ENCODE peak calls at places on chromosomes 7 and 10, in nine cellular contexts. One of them, this sample, is unnamed.
A peak's percentile ranks its signal among the peaks of the same experiment; 100 is the strongest.

GRCh38 chr10:60916025-60916424 is 28.0 kb downstream of the RHOBTB1 start:
- DNase-seq in fibroblast of lung: no peak
- DNase-seq in amniotic stem cell: no peak
- DNase-seq in stimulated activated naive CD8-positive, alpha-beta T cell treated with anti-CD3 and anti-CD28 coated beads, Interleukin-15, Interleukin-2, amounts not matched to agents 100 U/mL and 50 U/mL, for 24 hours: no peak
- DNase-seq in GM23248: no peak
- DNase-seq in cardiac muscle cell: no peak
- DNase-seq in NCI-H187: no peak
- DNase-seq in nucleus accumbens: no peak
- DNase-seq in T-helper 2 cell: no peak
- DNase-seq in this sample: no peak

GRCh38 chr7:1169409-1170368 is 9.7 kb upstream of the ZFAND2A start:
- DNase-seq in T-helper 2 cell: peak; percentile 90
- DNase-seq in GM23248: peak; percentile 93
- DNase-seq in stimulated activated naive CD8-positive, alpha-beta T cell treated with anti-CD3 and anti-CD28 coated beads, Interleukin-15, Interleukin-2, amounts not matched to agents 100 U/mL and 50 U/mL, for 24 hours: peak; percentile 89
- DNase-seq in fibroblast of lung: peak; percentile 48
- DNase-seq in NCI-H187: peak; percentile 37
- DNase-seq in amniotic stem cell: no peak
- DNase-seq in nucleus accumbens: no peak
- DNase-seq in cardiac muscle cell: peak; percentile 33
- DNase-seq in this sample: no peak

GRCh38 chr7:587769-588168 is 68.1 kb upstream of the PDGFA start:
- DNase-seq in amniotic stem cell: no peak
- DNase-seq in fibroblast of lung: peak; percentile 11
- DNase-seq in T-helper 2 cell: no peak
- DNase-seq in GM23248: no peak
- DNase-seq in nucleus accumbens: no peak
- DNase-seq in stimulated activated naive CD8-positive, alpha-beta T cell treated with anti-CD3 and anti-CD28 coated beads, Interleukin-15, Interleukin-2, amounts not matched to agents 100 U/mL and 50 U/mL, for 24 hours: no peak
- DNase-seq in NCI-H187: no peak
- DNase-seq in cardiac muscle cell: peak; percentile 59
- DNase-seq in this sample: no peak

GRCh38 chr10:43708256-43708655 is 59.6 kb upstream of the ZNF32 start:
- DNase-seq in fibroblast of lung: no peak
- DNase-seq in GM23248: no peak
- DNase-seq in T-helper 2 cell: no peak
- DNase-seq in nucleus accumbens: no peak
- DNase-seq in stimulated activated naive CD8-positive, alpha-beta T cell treated with anti-CD3 and anti-CD28 coated beads, Interleukin-15, Interleukin-2, amounts not matched to agents 100 U/mL and 50 U/mL, for 24 hours: no peak
- DNase-seq in cardiac muscle cell: no peak
- DNase-seq in NCI-H187: no peak
- DNase-seq in amniotic stem cell: no peak
- DNase-seq in this sample: no peak

GRCh38 chr10:14653271-14654161 is 121.2 kb downstream of the FAM107B start:
- DNase-seq in NCI-H187: no peak
- DNase-seq in cardiac muscle cell: peak; percentile 87
- DNase-seq in GM23248: peak; percentile 89
- DNase-seq in stimulated activated naive CD8-positive, alpha-beta T cell treated with anti-CD3 and anti-CD28 coated beads, Interleukin-15, Interleukin-2, amounts not matched to agents 100 U/mL and 50 U/mL, for 24 hours: no peak
- DNase-seq in fibroblast of lung: peak; percentile 82
- DNase-seq in T-helper 2 cell: no peak
- DNase-seq in nucleus accumbens: no peak
- DNase-seq in amniotic stem cell: peak; percentile 72
- DNase-seq in this sample: no peak

GRCh38 chr10:132665946-132666732 is 119.8 kb downstream of the NKX6-2 start:
- DNase-seq in T-helper 2 cell: no peak
- DNase-seq in fibroblast of lung: peak; percentile 77
- DNase-seq in amniotic stem cell: peak; percentile 56
- DNase-seq in nucleus accumbens: no peak
- DNase-seq in stimulated activated naive CD8-positive, alpha-beta T cell treated with anti-CD3 and anti-CD28 coated beads, Interleukin-15, Interleukin-2, amounts not matched to agents 100 U/mL and 50 U/mL, for 24 hours: peak; percentile 18
- DNase-seq in cardiac muscle cell: peak; percentile 76
- DNase-seq in NCI-H187: no peak
- DNase-seq in GM23248: peak; percentile 95
- DNase-seq in this sample: no peak

GRCh38 chr10:33142290-33142689 is 184.3 kb upstream of the ITGB1 start:
- DNase-seq in amniotic stem cell: no peak
- DNase-seq in T-helper 2 cell: no peak
- DNase-seq in fibroblast of lung: no peak
- DNase-seq in nucleus accumbens: no peak
- DNase-seq in cardiac muscle cell: peak; percentile 54
- DNase-seq in GM23248: no peak
- DNase-seq in NCI-H187: peak; percentile 43
- DNase-seq in stimulated activated naive CD8-positive, alpha-beta T cell treated with anti-CD3 and anti-CD28 coated beads, Interleukin-15, Interleukin-2, amounts not matched to agents 100 U/mL and 50 U/mL, for 24 hours: no peak
- DNase-seq in this sample: no peak

GRCh38 chr7:16644987-16645592 is 464 bp downstream of the ANKMY2 start:
- DNase-seq in fibroblast of lung: peak; percentile 39
- DNase-seq in T-helper 2 cell: peak; percentile 4
- DNase-seq in nucleus accumbens: no peak
- DNase-seq in cardiac muscle cell: peak; percentile 43
- DNase-seq in stimulated activated naive CD8-positive, alpha-beta T cell treated with anti-CD3 and anti-CD28 coated beads, Interleukin-15, Interleukin-2, amounts not matched to agents 100 U/mL and 50 U/mL, for 24 hours: peak; percentile 28
- DNase-seq in GM23248: peak; percentile 66
- DNase-seq in amniotic stem cell: no peak
- DNase-seq in NCI-H187: no peak
- DNase-seq in this sample: no peak

GRCh38 chr7:67631496-67631895 is 634.9 kb downstream of the TYW1 start:
- DNase-seq in NCI-H187: no peak
- DNase-seq in stimulated activated naive CD8-positive, alpha-beta T cell treated with anti-CD3 and anti-CD28 coated beads, Interleukin-15, Interleukin-2, amounts not matched to agents 100 U/mL and 50 U/mL, for 24 hours: no peak
- DNase-seq in T-helper 2 cell: no peak
- DNase-seq in cardiac muscle cell: no peak
- DNase-seq in GM23248: no peak
- DNase-seq in fibroblast of lung: no peak
- DNase-seq in amniotic stem cell: no peak
- DNase-seq in nucleus accumbens: no peak
- DNase-seq in this sample: no peak

GRCh38 chr10:15035385-15036301 is 8.1 kb upstream of the OLAH start:
- DNase-seq in NCI-H187: no peak
- DNase-seq in cardiac muscle cell: peak; percentile 54
- DNase-seq in amniotic stem cell: no peak
- DNase-seq in stimulated activated naive CD8-positive, alpha-beta T cell treated with anti-CD3 and anti-CD28 coated beads, Interleukin-15, Interleukin-2, amounts not matched to agents 100 U/mL and 50 U/mL, for 24 hours: no peak
- DNase-seq in GM23248: no peak
- DNase-seq in fibroblast of lung: peak; percentile 88
- DNase-seq in T-helper 2 cell: no peak
- DNase-seq in nucleus accumbens: no peak
- DNase-seq in this sample: peak; percentile 14

GRCh38 chr7:51017576-51018535 is 235.2 kb upstream of the GRB10 start:
- DNase-seq in stimulated activated naive CD8-positive, alpha-beta T cell treated with anti-CD3 and anti-CD28 coated beads, Interleukin-15, Interleukin-2, amounts not matched to agents 100 U/mL and 50 U/mL, for 24 hours: no peak
- DNase-seq in T-helper 2 cell: no peak
- DNase-seq in NCI-H187: no peak
- DNase-seq in amniotic stem cell: no peak
- DNase-seq in fibroblast of lung: no peak
- DNase-seq in cardiac muscle cell: no peak
- DNase-seq in nucleus accumbens: no peak
- DNase-seq in GM23248: no peak
- DNase-seq in this sample: no peak

GRCh38 chr10:90871761-90872647 is at the start of gene RPP30:
- DNase-seq in nucleus accumbens: peak; percentile 76
- DNase-seq in stimulated activated naive CD8-positive, alpha-beta T cell treated with anti-CD3 and anti-CD28 coated beads, Interleukin-15, Interleukin-2, amounts not matched to agents 100 U/mL and 50 U/mL, for 24 hours: peak; percentile 86
- DNase-seq in amniotic stem cell: peak; percentile 56
- DNase-seq in fibroblast of lung: peak; percentile 78
- DNase-seq in cardiac muscle cell: peak; percentile 88
- DNase-seq in T-helper 2 cell: peak; percentile 72
- DNase-seq in NCI-H187: peak; percentile 24
- DNase-seq in GM23248: peak; percentile 93
- DNase-seq in this sample: peak; percentile 79

GRCh38 chr10:93413252-93413689 is 68.9 kb downstream of the MYOF start:
- DNase-seq in T-helper 2 cell: no peak
- DNase-seq in stimulated activated naive CD8-positive, alpha-beta T cell treated with anti-CD3 and anti-CD28 coated beads, Interleukin-15, Interleukin-2, amounts not matched to agents 100 U/mL and 50 U/mL, for 24 hours: peak; percentile 11
- DNase-seq in amniotic stem cell: no peak
- DNase-seq in nucleus accumbens: no peak
- DNase-seq in GM23248: peak; percentile 21
- DNase-seq in NCI-H187: no peak
- DNase-seq in cardiac muscle cell: peak; percentile 58
- DNase-seq in fibroblast of lung: no peak
- DNase-seq in this sample: no peak

GRCh38 chr7:128909605-128910568 is 622 bp downstream of the KCP start:
- DNase-seq in NCI-H187: no peak
- DNase-seq in amniotic stem cell: no peak
- DNase-seq in stimulated activated naive CD8-positive, alpha-beta T cell treated with anti-CD3 and anti-CD28 coated beads, Interleukin-15, Interleukin-2, amounts not matched to agents 100 U/mL and 50 U/mL, for 24 hours: no peak
- DNase-seq in nucleus accumbens: no peak
- DNase-seq in T-helper 2 cell: no peak
- DNase-seq in cardiac muscle cell: peak; percentile 69
- DNase-seq in fibroblast of lung: peak; percentile 66
- DNase-seq in GM23248: peak; percentile 49
- DNase-seq in this sample: no peak

GRCh38 chr7:30838008-30838407 is 66.8 kb downstream of the MINDY4 start:
- DNase-seq in cardiac muscle cell: no peak
- DNase-seq in GM23248: no peak
- DNase-seq in nucleus accumbens: no peak
- DNase-seq in fibroblast of lung: no peak
- DNase-seq in amniotic stem cell: no peak
- DNase-seq in stimulated activated naive CD8-positive, alpha-beta T cell treated with anti-CD3 and anti-CD28 coated beads, Interleukin-15, Interleukin-2, amounts not matched to agents 100 U/mL and 50 U/mL, for 24 hours: no peak
- DNase-seq in NCI-H187: no peak
- DNase-seq in T-helper 2 cell: no peak
- DNase-seq in this sample: no peak

GRCh38 chr7:5635461-5636445 is 145.7 kb downstream of the RNF216 start:
- DNase-seq in amniotic stem cell: no peak
- DNase-seq in nucleus accumbens: no peak
- DNase-seq in cardiac muscle cell: peak; percentile 21
- DNase-seq in fibroblast of lung: no peak
- DNase-seq in NCI-H187: no peak
- DNase-seq in GM23248: peak; percentile 64
- DNase-seq in T-helper 2 cell: no peak
- DNase-seq in stimulated activated naive CD8-positive, alpha-beta T cell treated with anti-CD3 and anti-CD28 coated beads, Interleukin-15, Interleukin-2, amounts not matched to agents 100 U/mL and 50 U/mL, for 24 hours: no peak
- DNase-seq in this sample: peak; percentile 36

GRCh38 chr7:142865766-142866165 is 10.9 kb downstream of the EPHB6 start:
- DNase-seq in stimulated activated naive CD8-positive, alpha-beta T cell treated with anti-CD3 and anti-CD28 coated beads, Interleukin-15, Interleukin-2, amounts not matched to agents 100 U/mL and 50 U/mL, for 24 hours: no peak
- DNase-seq in cardiac muscle cell: no peak
- DNase-seq in GM23248: no peak
- DNase-seq in nucleus accumbens: no peak
- DNase-seq in fibroblast of lung: no peak
- DNase-seq in T-helper 2 cell: no peak
- DNase-seq in NCI-H187: no peak
- DNase-seq in amniotic stem cell: no peak
- DNase-seq in this sample: no peak

GRCh38 chr10:132183046-132183445 is 3.7 kb upstream of the DPYSL4 start:
- DNase-seq in GM23248: no peak
- DNase-seq in nucleus accumbens: no peak
- DNase-seq in NCI-H187: peak; percentile 18
- DNase-seq in amniotic stem cell: no peak
- DNase-seq in cardiac muscle cell: no peak
- DNase-seq in stimulated activated naive CD8-positive, alpha-beta T cell treated with anti-CD3 and anti-CD28 coated beads, Interleukin-15, Interleukin-2, amounts not matched to agents 100 U/mL and 50 U/mL, for 24 hours: no peak
- DNase-seq in fibroblast of lung: no peak
- DNase-seq in T-helper 2 cell: no peak
- DNase-seq in this sample: no peak

GRCh38 chr10:73810358-73810734 is 1.1 kb downstream of the NDST2 start:
- DNase-seq in cardiac muscle cell: peak; percentile 36
- DNase-seq in NCI-H187: no peak
- DNase-seq in fibroblast of lung: no peak
- DNase-seq in stimulated activated naive CD8-positive, alpha-beta T cell treated with anti-CD3 and anti-CD28 coated beads, Interleukin-15, Interleukin-2, amounts not matched to agents 100 U/mL and 50 U/mL, for 24 hours: no peak
- DNase-seq in amniotic stem cell: no peak
- DNase-seq in T-helper 2 cell: no peak
- DNase-seq in GM23248: peak; percentile 62
- DNase-seq in nucleus accumbens: no peak
- DNase-seq in this sample: no peak

GRCh38 chr10:66941491-66941890 is 15.7 kb downstream of the LRRTM3 start:
- DNase-seq in amniotic stem cell: no peak
- DNase-seq in NCI-H187: no peak
- DNase-seq in stimulated activated naive CD8-positive, alpha-beta T cell treated with anti-CD3 and anti-CD28 coated beads, Interleukin-15, Interleukin-2, amounts not matched to agents 100 U/mL and 50 U/mL, for 24 hours: no peak
- DNase-seq in fibroblast of lung: no peak
- DNase-seq in GM23248: no peak
- DNase-seq in T-helper 2 cell: no peak
- DNase-seq in nucleus accumbens: no peak
- DNase-seq in cardiac muscle cell: no peak
- DNase-seq in this sample: peak; percentile 81

GRCh38 chr10:49284356-49284755 is 14.6 kb upstream of the C10orf71 start:
- DNase-seq in fibroblast of lung: no peak
- DNase-seq in amniotic stem cell: no peak
- DNase-seq in nucleus accumbens: no peak
- DNase-seq in GM23248: no peak
- DNase-seq in T-helper 2 cell: no peak
- DNase-seq in stimulated activated naive CD8-positive, alpha-beta T cell treated with anti-CD3 and anti-CD28 coated beads, Interleukin-15, Interleukin-2, amounts not matched to agents 100 U/mL and 50 U/mL, for 24 hours: no peak
- DNase-seq in NCI-H187: no peak
- DNase-seq in cardiac muscle cell: no peak
- DNase-seq in this sample: no peak

GRCh38 chr10:3734111-3734510 is 50.9 kb downstream of the KLF6 start:
- DNase-seq in amniotic stem cell: no peak
- DNase-seq in fibroblast of lung: no peak
- DNase-seq in cardiac muscle cell: no peak
- DNase-seq in GM23248: no peak
- DNase-seq in stimulated activated naive CD8-positive, alpha-beta T cell treated with anti-CD3 and anti-CD28 coated beads, Interleukin-15, Interleukin-2, amounts not matched to agents 100 U/mL and 50 U/mL, for 24 hours: no peak
- DNase-seq in T-helper 2 cell: no peak
- DNase-seq in nucleus accumbens: no peak
- DNase-seq in NCI-H187: no peak
- DNase-seq in this sample: no peak

GRCh38 chr10:29634764-29635625 is at the start of gene SVIL:
- DNase-seq in T-helper 2 cell: no peak
- DNase-seq in GM23248: peak; percentile 87
- DNase-seq in fibroblast of lung: peak; percentile 80
- DNase-seq in cardiac muscle cell: peak; percentile 71
- DNase-seq in amniotic stem cell: no peak
- DNase-seq in nucleus accumbens: no peak
- DNase-seq in NCI-H187: peak; percentile 25
- DNase-seq in stimulated activated naive CD8-positive, alpha-beta T cell treated with anti-CD3 and anti-CD28 coated beads, Interleukin-15, Interleukin-2, amounts not matched to agents 100 U/mL and 50 U/mL, for 24 hours: no peak
- DNase-seq in this sample: no peak

GRCh38 chr10:70494966-70495365 is 16.4 kb downstream of the PALD1 start:
- DNase-seq in fibroblast of lung: no peak
- DNase-seq in stimulated activated naive CD8-positive, alpha-beta T cell treated with anti-CD3 and anti-CD28 coated beads, Interleukin-15, Interleukin-2, amounts not matched to agents 100 U/mL and 50 U/mL, for 24 hours: peak; percentile 28
- DNase-seq in cardiac muscle cell: no peak
- DNase-seq in GM23248: no peak
- DNase-seq in amniotic stem cell: no peak
- DNase-seq in NCI-H187: no peak
- DNase-seq in nucleus accumbens: no peak
- DNase-seq in T-helper 2 cell: no peak
- DNase-seq in this sample: no peak

GRCh38 chr7:150903627-150904026 is 51.3 kb downstream of the AOC1 start:
- DNase-seq in T-helper 2 cell: no peak
- DNase-seq in GM23248: peak; percentile 81
- DNase-seq in NCI-H187: no peak
- DNase-seq in fibroblast of lung: peak; percentile 71
- DNase-seq in stimulated activated naive CD8-positive, alpha-beta T cell treated with anti-CD3 and anti-CD28 coated beads, Interleukin-15, Interleukin-2, amounts not matched to agents 100 U/mL and 50 U/mL, for 24 hours: no peak
- DNase-seq in cardiac muscle cell: no peak
- DNase-seq in amniotic stem cell: no peak
- DNase-seq in nucleus accumbens: peak; percentile 17
- DNase-seq in this sample: peak; percentile 62

GRCh38 chr10:11336703-11337102 is 274.7 kb downstream of the USP6NL start:
- DNase-seq in nucleus accumbens: no peak
- DNase-seq in stimulated activated naive CD8-positive, alpha-beta T cell treated with anti-CD3 and anti-CD28 coated beads, Interleukin-15, Interleukin-2, amounts not matched to agents 100 U/mL and 50 U/mL, for 24 hours: no peak
- DNase-seq in T-helper 2 cell: no peak
- DNase-seq in fibroblast of lung: no peak
- DNase-seq in amniotic stem cell: no peak
- DNase-seq in GM23248: peak; percentile 12
- DNase-seq in cardiac muscle cell: no peak
- DNase-seq in NCI-H187: no peak
- DNase-seq in this sample: no peak

GRCh38 chr10:70078329-70078728 is 25.7 kb downstream of the MACROH2A2 start:
- DNase-seq in T-helper 2 cell: no peak
- DNase-seq in fibroblast of lung: no peak
- DNase-seq in amniotic stem cell: no peak
- DNase-seq in GM23248: no peak
- DNase-seq in cardiac muscle cell: no peak
- DNase-seq in NCI-H187: no peak
- DNase-seq in stimulated activated naive CD8-positive, alpha-beta T cell treated with anti-CD3 and anti-CD28 coated beads, Interleukin-15, Interleukin-2, amounts not matched to agents 100 U/mL and 50 U/mL, for 24 hours: no peak
- DNase-seq in nucleus accumbens: no peak
- DNase-seq in this sample: no peak

GRCh38 chr7:41143074-41143473 is 559.8 kb downstream of the INHBA start:
- DNase-seq in amniotic stem cell: no peak
- DNase-seq in T-helper 2 cell: no peak
- DNase-seq in NCI-H187: no peak
- DNase-seq in stimulated activated naive CD8-positive, alpha-beta T cell treated with anti-CD3 and anti-CD28 coated beads, Interleukin-15, Interleukin-2, amounts not matched to agents 100 U/mL and 50 U/mL, for 24 hours: no peak
- DNase-seq in fibroblast of lung: no peak
- DNase-seq in nucleus accumbens: no peak
- DNase-seq in cardiac muscle cell: no peak
- DNase-seq in GM23248: peak; percentile 26
- DNase-seq in this sample: no peak

GRCh38 chr7:132061931-132062330 is 505.5 kb upstream of the PODXL start:
- DNase-seq in stimulated activated naive CD8-positive, alpha-beta T cell treated with anti-CD3 and anti-CD28 coated beads, Interleukin-15, Interleukin-2, amounts not matched to agents 100 U/mL and 50 U/mL, for 24 hours: no peak
- DNase-seq in T-helper 2 cell: no peak
- DNase-seq in fibroblast of lung: peak; percentile 40
- DNase-seq in NCI-H187: no peak
- DNase-seq in amniotic stem cell: no peak
- DNase-seq in cardiac muscle cell: no peak
- DNase-seq in GM23248: peak; percentile 93
- DNase-seq in nucleus accumbens: no peak
- DNase-seq in this sample: no peak

GRCh38 chr10:118106426-118106825 is 59.7 kb upstream of the RAB11FIP2 start:
- DNase-seq in cardiac muscle cell: peak; percentile 65
- DNase-seq in NCI-H187: no peak
- DNase-seq in nucleus accumbens: no peak
- DNase-seq in fibroblast of lung: peak; percentile 31
- DNase-seq in amniotic stem cell: no peak
- DNase-seq in T-helper 2 cell: no peak
- DNase-seq in stimulated activated naive CD8-positive, alpha-beta T cell treated with anti-CD3 and anti-CD28 coated beads, Interleukin-15, Interleukin-2, amounts not matched to agents 100 U/mL and 50 U/mL, for 24 hours: no peak
- DNase-seq in GM23248: peak; percentile 43
- DNase-seq in this sample: no peak

GRCh38 chr7:23184709-23185354 is 3.0 kb downstream of the NUP42 start:
- DNase-seq in amniotic stem cell: peak; percentile 20
- DNase-seq in stimulated activated naive CD8-positive, alpha-beta T cell treated with anti-CD3 and anti-CD28 coated beads, Interleukin-15, Interleukin-2, amounts not matched to agents 100 U/mL and 50 U/mL, for 24 hours: no peak
- DNase-seq in GM23248: peak; percentile 77
- DNase-seq in T-helper 2 cell: no peak
- DNase-seq in cardiac muscle cell: peak; percentile 67
- DNase-seq in fibroblast of lung: peak; percentile 57
- DNase-seq in nucleus accumbens: no peak
- DNase-seq in NCI-H187: no peak
- DNase-seq in this sample: no peak

This sample was measured in amygdala.